ENCODE peak calls at places on chromosome 12, in four cellular contexts. J is MM.1S, A is left ventricle myocardium inferior, N is cardiac muscle cell. E is an unnamed sample.

GRCh38 chr12:95182868-95183415 is 34.3 kb downstream of the FGD6 start:
- DNase-seq in J (no peak), N (peak), A (no peak), E (no peak)

GRCh38 chr12:1157046-1157445 is 166.0 kb downstream of the ERC1 start:
- DNase-seq in J (no peak), N (no peak), A (no peak), E (no peak)

GRCh38 chr12:95623554-95624170 is 72.4 kb upstream of the USP44 start:
- DNase-seq in J (peak), A (peak), N (peak), E (no peak)

GRCh38 chr12:30926243-30927209 is at the start of gene TSPAN11:
- DNase-seq in A (peak), N (peak), J (no peak), E (no peak)

GRCh38 chr12:94588271-94588785 is 62.0 kb downstream of the TMCC3 start:
- DNase-seq in A (no peak), N (no peak), J (no peak), E (no peak)

GRCh38 chr12:53006810-53007742 is 820 bp downstream of the EIF4B start:
- DNase-seq in N (peak), A (peak), J (peak), E (peak)

GRCh38 chr12:15677207-15677606 is 112.0 kb downstream of the EPS8 start:
- DNase-seq in J (no peak), A (no peak), N (no peak), E (no peak)

GRCh38 chr12:100254876-100255275 is 12.0 kb downstream of the DEPDC4 start:
- DNase-seq in J (no peak), N (peak), A (no peak), E (no peak)

GRCh38 chr12:58346032-58346632 is 404.8 kb downstream of the ATP23 start:
- DNase-seq in J (peak), N (peak), A (no peak), E (no peak)

GRCh38 chr12:57118711-57119271 is 7.6 kb upstream of the STAT6 start:
- DNase-seq in A (no peak), N (no peak), J (no peak), E (no peak)

GRCh38 chr12:2113501-2113912 is 60.7 kb downstream of the CACNA1C start:
- DNase-seq in J (no peak), N (no peak), A (peak), E (no peak)

GRCh38 chr12:130031571-130032189 is 127.9 kb upstream of the TMEM132D start:
- DNase-seq in A (peak), J (peak), N (peak), E (peak)

GRCh38 chr12:64178122-64178521 is 44.0 kb downstream of the KICS2 start:
- DNase-seq in N (peak), J (no peak), A (no peak), E (no peak)

GRCh38 chr12:23462546-23462945 is 486.9 kb downstream of the SOX5 start:
- DNase-seq in N (no peak), A (no peak), J (no peak), E (no peak)

GRCh38 chr12:15842106-15842505 is 40.1 kb upstream of the STRAP start:
- DNase-seq in N (peak), J (no peak), A (no peak), E (no peak)

GRCh38 chr12:80553316-80553715 is 109.3 kb downstream of the PTPRQ start:
- DNase-seq in N (peak), J (no peak), A (no peak), E (no peak)

GRCh38 chr12:63978519-63978918 is 134.0 kb downstream of the SRGAP1 start:
- DNase-seq in J (no peak), N (peak), A (no peak), E (no peak)

GRCh38 chr12:113867258-113867657 is 98.9 kb downstream of the RBM19 start:
- DNase-seq in A (no peak), N (peak), J (no peak), E (no peak)

GRCh38 chr12:75642226-75642625 is 130.8 kb upstream of the KRR1 start:
- DNase-seq in A (no peak), N (no peak), J (no peak), E (no peak)

GRCh38 chr12:120972870-120973543 is 5.3 kb upstream of the HNF1A start:
- DNase-seq in J (no peak), A (no peak), N (no peak), E (no peak)

GRCh38 chr12:132825089-132825488 is 3.6 kb downstream of the GOLGA3 start:
- DNase-seq in J (no peak), N (no peak), A (no peak), E (no peak)

GRCh38 chr12:80442426-80443222 is 1.4 kb upstream of the PTPRQ start:
- DNase-seq in A (no peak), J (no peak), N (peak), E (no peak)

GRCh38 chr12:93766802-93767523 is 89.8 kb downstream of the CRADD start:
- DNase-seq in A (no peak), N (peak), J (no peak), E (no peak)

GRCh38 chr12:88814789-88815188 is 234.5 kb upstream of the KITLG start:
- DNase-seq in J (no peak), A (no peak), N (no peak), E (no peak)

GRCh38 chr12:80861636-80862378 is 75.9 kb downstream of the LIN7A start:
- DNase-seq in A (no peak), N (peak), J (no peak), E (no peak)

GRCh38 chr12:49549735-49550710 is 11.2 kb downstream of the KCNH3 start:
- DNase-seq in N (no peak), J (no peak), A (no peak), E (no peak)

GRCh38 chr12:42564540-42564939 is 25.0 kb downstream of the PRICKLE1 start:
- DNase-seq in N (no peak), J (no peak), A (no peak), E (no peak)

GRCh38 chr12:113796086-113796827 is 169.9 kb downstream of the RBM19 start:
- DNase-seq in J (no peak), N (no peak), A (no peak), E (no peak)

GRCh38 chr12:78034025-78034424 is 203.3 kb downstream of the NAV3 start:
- DNase-seq in A (no peak), J (no peak), N (peak), E (no peak)

GRCh38 chr12:93234641-93235040 is 143.1 kb upstream of the NUDT4 start:
- DNase-seq in A (no peak), J (no peak), N (no peak), E (no peak)

GRCh38 chr12:6345319-6346071 is 3.6 kb upstream of the TNFRSF1A start:
- DNase-seq in J (no peak), N (peak), A (no peak), E (no peak)

GRCh38 chr12:29073631-29074239 is 75.3 kb upstream of the FAR2 start:
- DNase-seq in J (peak), A (no peak), N (peak), E (no peak)

GRCh38 chr12:92107094-92107493 is 38.6 kb downstream of the BTG1 start:
- DNase-seq in N (no peak), A (no peak), J (no peak), E (no peak)

GRCh38 chr12:53221203-53222076 is 10.6 kb downstream of the RARG start:
- DNase-seq in A (peak), J (peak), N (peak), E (no peak)

GRCh38 chr12:87671757-87672156 is 357.4 kb downstream of the C12orf50 start:
- DNase-seq in N (peak), A (no peak), J (peak), E (no peak)

GRCh38 chr12:87670448-87670847 is 358.8 kb downstream of the C12orf50 start:
- DNase-seq in N (no peak), J (no peak), A (no peak), E (no peak)

GRCh38 chr12:87661770-87662402 is 367.3 kb downstream of the C12orf50 start:
- DNase-seq in N (no peak), J (peak), A (no peak), E (no peak)

DNA sequence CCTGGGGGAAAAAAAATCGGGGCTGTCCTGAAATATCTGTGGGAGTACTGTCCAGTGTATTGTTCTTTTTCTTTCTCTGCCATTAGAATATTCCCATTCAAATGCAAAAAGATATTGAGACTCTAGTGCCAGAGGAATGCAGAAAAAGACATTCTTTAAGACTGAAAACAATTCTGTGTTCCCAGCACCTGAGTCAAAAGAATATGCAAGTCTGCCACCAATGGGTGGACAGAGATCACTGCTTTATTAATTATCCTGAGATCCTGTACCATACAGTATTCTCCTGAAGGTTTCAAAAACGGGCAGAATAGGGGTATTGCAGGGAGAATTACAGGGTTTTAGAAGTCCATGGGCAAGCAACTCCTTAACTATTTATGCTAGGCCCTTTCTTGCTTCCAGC is 361.8 kb downstream of the C12orf50 start:
- DNase-seq in N (peak), J (peak), A (no peak), E (no peak)
- TF ChIP-seq CTCF in N (peak), J (peak), A (peak), E (no peak)

DNA sequence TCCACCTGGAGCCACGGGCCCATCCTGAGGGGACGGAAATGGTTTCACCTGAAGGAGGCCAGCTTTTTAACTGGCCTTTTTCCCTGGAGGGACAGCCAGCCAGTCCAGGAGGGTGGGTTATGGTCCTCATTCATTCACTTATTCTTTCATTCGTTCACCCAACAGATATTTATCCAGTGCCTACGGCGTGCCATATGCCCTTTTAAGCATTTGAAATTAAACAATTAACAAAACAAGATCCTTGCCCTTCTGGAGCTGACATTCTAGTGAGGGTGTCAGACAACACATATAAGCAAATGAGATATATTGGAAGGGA is 438 bp upstream of the ABCB9 start:
- DNase-seq in A (no peak), N (no peak), J (no peak), E (no peak)
- H3K4me3 ChIP-seq in A (peak), N (no peak), J (peak), E (no peak)

GRCh38 chr12:123973552-123974341 is 732 bp downstream of the ZNF664 start:
- DNase-seq in N (peak), J (no peak), A (peak), E (no peak)

GRCh38 chr12:123971449-123971769 is 1.2 kb downstream of the CCDC92 start:
- DNase-seq in J (no peak), N (no peak), A (no peak), E (no peak)

GRCh38 chr12:123971770-123972447 is 722 bp downstream of the CCDC92 start:
- DNase-seq in N (peak), A (peak), J (peak), E (no peak)

GRCh38 chr12:123976227-123976826 is 3.3 kb downstream of the ZNF664 start:
- DNase-seq in N (no peak), A (no peak), J (no peak), E (no peak)

DNA sequence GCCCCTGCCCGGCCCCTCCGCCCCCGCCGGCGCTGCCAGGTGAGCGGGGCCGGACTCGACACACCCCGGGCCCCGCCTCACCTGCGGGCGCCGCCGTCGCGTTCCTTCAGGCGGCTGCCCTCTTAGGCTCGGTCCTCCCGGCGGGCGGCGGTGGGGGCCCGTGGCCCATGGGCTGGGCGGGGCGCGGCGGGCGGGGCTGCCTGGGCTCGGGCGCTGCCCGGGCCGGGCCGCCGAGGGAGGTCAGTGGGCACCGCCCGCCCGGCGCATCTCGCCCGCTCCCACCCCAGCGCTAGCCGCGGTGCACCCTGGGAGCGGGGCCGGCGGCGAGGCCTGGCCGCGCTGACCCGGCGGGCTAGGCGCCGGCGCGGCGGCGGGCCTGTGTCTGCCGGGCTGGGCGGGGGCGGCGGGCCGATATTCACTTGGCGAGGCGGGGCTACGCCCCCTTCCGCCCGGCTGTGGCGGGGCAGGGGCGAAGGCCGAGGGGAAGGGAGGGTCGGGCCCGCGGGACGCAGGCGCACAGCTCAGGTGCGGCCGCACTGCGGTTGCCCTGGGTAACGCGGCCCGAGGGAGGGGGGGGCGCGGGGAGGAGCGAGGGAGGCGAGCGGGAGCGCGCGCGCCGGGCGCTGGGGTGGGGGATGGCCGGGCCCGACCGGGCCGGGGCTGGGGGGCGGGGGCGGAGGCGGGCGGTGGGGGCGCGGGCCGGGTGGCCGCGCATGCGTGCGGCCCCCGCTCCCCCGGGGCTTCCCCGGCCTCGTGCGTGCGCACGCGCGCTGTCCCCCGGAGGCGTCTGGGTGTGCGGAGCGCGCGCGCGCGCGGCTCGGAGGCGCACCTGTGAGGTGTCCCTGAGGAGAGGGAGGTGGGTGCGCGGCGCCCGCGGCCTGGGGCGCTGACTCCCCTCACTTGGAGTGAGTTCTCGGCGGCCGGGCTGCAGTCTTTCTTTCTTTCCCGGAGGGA is at the start of the genes CCDC92 and ZNF664:
- DNase-seq in J (peak), A (peak), N (peak), E (peak)
- TF ChIP-seq CTCF in J (no peak), A (no peak), N (peak), E (peak)

DNA sequence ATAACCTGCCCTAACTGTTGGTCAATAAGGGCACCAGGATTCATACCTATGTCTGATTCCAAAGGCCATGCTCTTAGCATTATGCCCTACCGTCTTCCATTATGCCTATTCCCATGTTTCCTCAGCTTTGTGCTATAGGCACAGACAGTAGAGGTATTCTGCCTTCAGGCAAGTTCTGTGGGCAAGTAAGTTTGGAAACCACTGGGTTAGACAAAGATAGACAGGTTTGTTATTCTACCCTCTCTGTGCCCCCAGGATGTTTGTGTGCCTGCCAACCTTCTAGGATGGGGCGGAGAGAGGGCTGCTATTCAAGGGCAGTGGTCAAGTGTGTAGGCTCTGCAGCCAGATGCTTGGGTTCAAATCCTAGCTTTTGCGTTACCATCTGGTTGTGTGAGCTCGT is 4.6 kb downstream of the RAPGEF3 start:
- DNase-seq in A (no peak), N (no peak), J (no peak), E (no peak)
- H3K4me3 ChIP-seq in A (peak), N (no peak), J (no peak), E (no peak)

DNA sequence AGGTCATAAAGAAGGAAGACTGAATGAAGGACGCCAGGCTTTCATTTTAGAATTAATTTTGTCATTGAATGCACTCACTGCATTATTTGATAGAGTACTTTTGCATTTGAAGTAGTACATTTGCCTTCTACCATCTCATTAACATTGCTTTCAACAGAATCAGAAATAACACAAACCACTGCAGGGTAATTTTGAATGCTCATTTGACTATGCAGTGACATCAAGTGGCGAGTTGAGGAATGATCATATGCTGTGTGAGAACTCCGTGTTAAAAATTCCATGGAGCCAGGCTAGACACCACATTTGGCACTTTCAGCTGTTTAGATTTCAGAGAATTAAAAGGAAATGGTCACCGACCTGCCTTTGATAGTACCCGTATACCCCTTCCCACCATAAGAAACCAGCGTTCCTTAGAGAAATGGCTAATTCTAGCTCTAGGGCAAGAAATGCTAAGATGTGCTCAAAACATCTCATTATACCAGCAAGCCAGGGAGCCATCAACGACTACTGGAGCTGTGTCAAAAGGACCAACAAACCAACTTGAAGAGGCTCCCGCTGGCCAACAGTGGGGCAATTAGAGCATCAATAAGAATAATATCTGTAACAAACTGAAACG is 16.5 kb downstream of the HEBP1 start:
- DNase-seq in J (peak), A (no peak), N (peak), E (no peak)
- TF ChIP-seq CTCF in J (peak), A (peak), N (peak), E (peak)

DNA sequence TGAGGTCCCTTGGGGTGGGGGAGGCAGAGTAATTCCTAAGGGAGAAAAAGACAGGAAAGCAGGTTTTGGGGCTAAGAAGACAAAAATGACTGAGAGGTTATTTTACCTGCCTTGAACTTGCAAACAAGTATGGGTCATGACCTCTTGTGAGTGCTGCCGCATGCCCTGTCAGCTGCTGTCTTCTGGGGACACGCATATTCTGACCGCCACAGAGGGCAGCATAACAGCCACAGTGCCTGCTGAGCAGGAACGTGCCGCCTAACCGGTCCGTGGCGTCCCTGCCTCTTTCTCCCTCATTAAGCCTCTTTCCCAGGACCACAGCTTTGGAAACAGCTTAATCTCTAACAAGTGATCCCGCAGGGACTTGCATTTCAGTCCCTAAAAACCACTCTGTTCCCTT is 51.3 kb upstream of the KCNA1 start:
- DNase-seq in J (no peak), N (no peak), A (no peak), E (no peak)
- H3K4me3 ChIP-seq in J (no peak), N (no peak), A (peak), E (no peak)

GRCh38 chr12:39959467-39959866 is 146.4 kb downstream of the SLC2A13 start:
- DNase-seq in A (no peak), N (no peak), J (no peak), E (no peak)

GRCh38 chr12:39959016-39959415 is 146.9 kb downstream of the SLC2A13 start:
- DNase-seq in N (no peak), J (no peak), A (no peak), E (no peak)

GRCh38 chr12:39958377-39958776 is 147.5 kb downstream of the SLC2A13 start:
- DNase-seq in J (no peak), N (peak), A (no peak), E (no peak)
- TF ChIP-seq CTCF in J (peak), N (peak), A (no peak), E (peak)

GRCh38 chr12:43883311-43883710 is 47.4 kb downstream of the TMEM117 start:
- DNase-seq in N (no peak), A (no peak), J (no peak), E (no peak)
- H3K4me3 ChIP-seq in N (no peak), A (no peak), J (no peak), E (no peak)

GRCh38 chr12:39619660-39620433 is at the start of gene ABCD2:
- DNase-seq in J (peak), A (peak), N (peak), E (peak)
- TF ChIP-seq CTCF in J (no peak), A (peak), N (no peak), E (peak)